ENCODE peak calls at places on chromosomes 11 and 22, in seven cellular contexts. M, Q, D, S, J, C and L are unnamed samples.

GRCh38 chr11:88680806-88681205 is 343.3 kb upstream of the CTSC start:
- DNase-seq in D (no peak), C (no peak), J (no peak), S (no peak), Q (no peak), M (peak; percentile 43), L (peak; percentile 10)

GRCh38 chr11:57980201-57980600 is 43.5 kb upstream of the OR9Q1 start:
- DNase-seq in Q (no peak), S (no peak), D (no peak), J (no peak), C (no peak), M (no peak), L (no peak)

GRCh38 chr11:32183512-32183911 is 92.6 kb downstream of the RCN1 start:
- DNase-seq in D (no peak), C (no peak), M (no peak), J (no peak), S (no peak), Q (no peak), L (no peak)

GRCh38 chr11:119337581-119338317 is 2.9 kb downstream of the C1QTNF5 start:
- DNase-seq in J (peak; percentile 90), D (no peak), M (no peak), Q (no peak), C (peak; percentile 93), S (no peak), L (no peak)

GRCh38 chr11:134407321-134407828 is 4.7 kb downstream of the B3GAT1 start:
- DNase-seq in D (no peak), Q (no peak), J (no peak), S (no peak), M (no peak), C (no peak), L (no peak)

GRCh38 chr11:70548976-70549375 is 150.6 kb downstream of the CTTN start:
- DNase-seq in S (no peak), M (no peak), D (no peak), Q (no peak), J (peak; percentile 58), C (no peak), L (no peak)

GRCh38 chr11:58928082-58928574 is 11.2 kb upstream of the GLYATL1 start:
- DNase-seq in J (peak; percentile 61), M (no peak), S (no peak), C (no peak), D (no peak), Q (no peak), L (no peak)

GRCh38 chr11:1832181-1832988 is 2.4 kb upstream of the SYT8 start:
- DNase-seq in C (peak; percentile 4), D (no peak), Q (no peak), J (peak; percentile 88), M (peak; percentile 41), S (peak; percentile 41), L (no peak)

GRCh38 chr11:8127442-8127841 is 41.4 kb downstream of the RIC3 start:
- DNase-seq in M (no peak), Q (no peak), S (no peak), J (no peak), C (no peak), D (no peak), L (no peak)

GRCh38 chr11:19802773-19803293 is 90.2 kb downstream of the NAV2 start:
- DNase-seq in D (no peak), M (no peak), J (no peak), Q (no peak), C (no peak), S (no peak), L (peak; percentile 17)

GRCh38 chr11:85040166-85040565 is 587.0 kb downstream of the DLG2 start:
- DNase-seq in C (no peak), S (no peak), D (no peak), M (no peak), J (no peak), Q (no peak), L (peak; percentile 11)

GRCh38 chr11:37394236-37394870 is 796.3 kb upstream of the RAG2 start:
- DNase-seq in J (no peak), S (no peak), Q (no peak), C (peak; percentile 2), M (peak; percentile 6), D (no peak), L (no peak)

GRCh38 chr11:72010529-72011233 is 12.0 kb downstream of the IL18BP start:
- DNase-seq in C (no peak), M (no peak), S (no peak), D (peak; percentile 80), J (no peak), Q (no peak), L (no peak)

GRCh38 chr11:76592961-76593360 is 77.6 kb downstream of the LRRC32 start:
- DNase-seq in S (no peak), C (no peak), J (no peak), Q (no peak), D (peak; percentile 76), M (peak; percentile 60), L (no peak)

GRCh38 chr11:35619754-35620640 is 1.7 kb downstream of the FJX1 start:
- DNase-seq in Q (no peak), M (peak; percentile 32), C (peak; percentile 26), S (no peak), J (peak; percentile 92), D (no peak), L (no peak)

DNA sequence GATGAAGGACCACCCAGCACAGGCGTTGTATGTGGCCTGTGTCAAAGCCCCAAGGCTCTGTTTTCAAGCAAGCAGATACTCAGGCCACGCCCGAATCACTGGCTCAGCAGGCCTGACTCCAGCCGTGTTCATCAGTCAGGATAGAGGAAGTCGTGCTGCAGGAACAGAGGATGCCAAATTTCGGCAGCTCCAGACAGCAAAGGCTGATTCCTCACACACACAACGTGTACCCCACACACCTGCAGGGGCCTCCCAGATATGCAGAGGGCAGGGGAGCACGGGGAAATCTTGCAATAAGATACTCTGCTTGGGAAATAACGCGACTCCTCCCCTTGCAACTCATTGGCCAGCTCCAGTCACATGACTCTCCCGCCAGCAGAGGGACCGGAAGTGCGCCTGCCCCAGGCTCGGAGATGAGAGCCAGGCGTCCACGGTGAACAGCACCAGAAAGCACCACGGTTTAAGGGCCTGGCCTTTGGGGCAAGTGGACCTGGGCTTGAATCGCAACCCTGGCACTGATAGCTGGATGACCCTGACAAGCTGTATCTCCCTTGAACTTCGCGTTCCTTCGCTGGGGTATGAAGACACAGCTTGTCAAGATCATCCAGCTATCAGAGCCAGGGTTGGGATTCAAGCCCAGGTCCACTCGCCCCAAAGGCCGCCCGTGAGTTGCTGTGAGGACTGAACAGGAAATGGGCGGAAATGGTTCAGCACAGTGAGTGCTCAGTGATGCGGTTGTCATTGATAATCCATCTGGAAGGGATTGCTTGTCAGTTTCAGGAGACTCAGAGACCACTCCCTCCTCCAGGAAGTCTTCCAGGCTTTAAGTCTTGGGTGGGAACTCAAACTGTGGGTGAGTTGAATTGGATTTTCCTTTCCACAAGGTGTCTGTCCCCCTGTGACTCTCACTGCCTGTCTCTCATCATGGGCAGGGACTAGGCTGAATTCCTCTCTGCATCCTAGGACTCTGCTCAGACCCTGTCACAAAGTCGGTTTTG is 88.5 kb downstream of the MYEOV start:
- DNase-seq in C (peak; percentile 67), J (peak; percentile 48), Q (peak; percentile 85), D (peak; percentile 86), M (peak; percentile 35), S (no peak), L (peak; percentile 36)
- H3K4me3 ChIP-seq in C (peak overlapping the region; percentile 35), J (no peak overlapping the region), Q (peak overlapping the region; percentile 17), D (no peak overlapping the region), M (no peak overlapping the region), S (no peak overlapping the region), L (no peak overlapping the region)

GRCh38 chr11:111565111-111565720 is 24.7 kb downstream of the LAYN start:
- DNase-seq in S (peak; percentile 27), J (peak; percentile 87), D (peak; percentile 93), M (peak; percentile 94), Q (peak; percentile 39), C (peak; percentile 83), L (peak; percentile 87)
- H3K4me3 ChIP-seq in S (no peak overlapping the region), J (no peak overlapping the region), D (no peak overlapping the region), M (no peak overlapping the region), Q (no peak overlapping the region), C (no peak overlapping the region), L (no peak overlapping the region)

GRCh38 chr11:68372114-68372513 is 59.7 kb downstream of the LRP5 start:
- DNase-seq in Q (no peak), M (no peak), D (no peak), J (no peak), S (no peak), C (peak; percentile 28), L (no peak)

GRCh38 chr11:68371176-68372041 is 59.0 kb downstream of the LRP5 start:
- DNase-seq in C (peak; percentile 61), J (no peak), Q (no peak), S (no peak), D (no peak), M (no peak), L (no peak)

GRCh38 chr11:68373189-68373809 is 60.9 kb downstream of the LRP5 start:
- DNase-seq in J (no peak), C (peak; percentile 68), S (no peak), D (no peak), Q (no peak), M (no peak), L (no peak)

GRCh38 chr11:68373810-68374501 is 61.6 kb downstream of the LRP5 start:
- DNase-seq in Q (no peak), C (peak; percentile 80), D (no peak), J (no peak), M (no peak), S (no peak), L (peak; percentile 48)

DNA sequence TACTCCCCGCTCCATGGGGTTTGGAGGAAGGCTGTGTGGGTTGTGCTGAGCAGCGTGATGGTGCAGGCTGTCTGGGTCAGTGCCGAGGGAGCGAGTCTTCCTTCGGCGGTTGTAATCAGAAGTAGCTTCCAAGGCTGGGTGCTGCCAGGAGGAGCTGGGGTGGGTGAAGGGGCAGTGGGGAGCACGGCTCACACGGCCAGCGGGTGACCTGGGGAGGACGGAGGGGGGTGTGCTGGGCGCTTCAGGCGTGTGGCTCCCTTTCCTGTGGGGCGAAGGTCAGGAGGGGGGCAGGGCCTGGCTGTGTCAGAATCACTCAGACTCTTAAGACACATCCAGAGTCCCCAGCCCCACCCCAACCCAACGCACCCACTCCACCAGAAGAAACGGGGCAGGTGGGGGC is 60.2 kb downstream of the LRP5 start:
- DNase-seq in S (no peak), J (no peak), M (no peak), Q (no peak), D (no peak), C (no peak), L (no peak)
- H3K4me3 ChIP-seq in S (no peak overlapping the region), J (no peak overlapping the region), M (no peak overlapping the region), Q (no peak overlapping the region), D (no peak overlapping the region), C (no peak overlapping the region), L (no peak overlapping the region)

GRCh38 chr22:31127181-31127772 is 4.5 kb downstream of the INPP5J start:
- DNase-seq in M (no peak), S (no peak), C (no peak), J (peak; percentile 92), D (no peak), Q (peak; percentile 13), L (no peak)
- H3K4me3 ChIP-seq in M (no peak overlapping the region), S (no peak overlapping the region), C (no peak overlapping the region), J (no peak overlapping the region), D (no peak overlapping the region), Q (no peak overlapping the region), L (no peak overlapping the region)

DNA sequence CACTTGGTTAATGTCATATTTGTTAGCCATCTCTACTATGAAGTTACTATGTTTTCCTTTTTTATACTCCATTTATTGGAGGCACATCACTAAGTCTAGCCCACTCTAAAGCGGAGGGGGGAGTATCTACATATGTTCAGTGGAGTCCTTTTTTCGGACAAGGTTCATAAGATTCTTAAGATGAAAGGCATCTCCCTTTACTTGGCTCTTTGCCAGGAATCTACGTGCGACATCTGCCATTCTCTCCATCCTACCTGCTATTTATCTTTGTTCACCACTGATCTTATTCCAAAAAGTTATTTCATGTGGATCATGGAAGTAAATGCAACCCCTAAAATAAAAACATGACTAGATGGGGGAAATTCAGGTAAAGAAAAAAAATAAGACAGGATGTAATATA is 77.4 kb upstream of the YWHAH start:
- DNase-seq in M (no peak), C (no peak), Q (no peak), S (no peak), D (no peak), J (no peak), L (no peak)
- H3K4me3 ChIP-seq in M (no peak overlapping the region), C (no peak overlapping the region), Q (no peak overlapping the region), S (no peak overlapping the region), D (no peak overlapping the region), J (no peak overlapping the region), L (no peak overlapping the region)